ENCODE peak calls at places on chromosomes 12 and 14, in six cellular contexts. J, B, T, N, A and O are unnamed samples.

GRCh38 chr14:58817846-58818245 is 180.1 kb downstream of the DACT1 start:
- DNase-seq in T (no peak), A (no peak), J (peak), N (no peak), B (no peak), O (no peak)

GRCh38 chr12:115941362-115941761 is 336.1 kb downstream of the MED13L start:
- DNase-seq in J (peak), A (no peak), T (no peak), N (no peak), B (no peak), O (no peak)

GRCh38 chr14:77045570-77045890 is 17.0 kb upstream of the IRF2BPL start:
- DNase-seq in A (no peak), T (no peak), B (no peak), J (no peak), N (peak), O (no peak)

GRCh38 chr12:58247633-58248032 is 306.3 kb downstream of the ATP23 start:
- DNase-seq in N (no peak), T (no peak), J (no peak), B (no peak), A (no peak), O (no peak)

GRCh38 chr14:91116913-91117588 is 3.2 kb downstream of the DGLUCY start:
- DNase-seq in J (no peak), B (peak), N (no peak), A (no peak), T (no peak), O (no peak)

GRCh38 chr14:46571970-46572369 is 79.6 kb downstream of the RPL10L start:
- DNase-seq in N (no peak), T (no peak), B (no peak), A (no peak), J (peak), O (no peak)

GRCh38 chr12:64946132-64946829 is 121.8 kb downstream of the TBC1D30 start:
- DNase-seq in B (no peak), J (peak), A (peak), T (no peak), N (peak), O (peak)

GRCh38 chr14:67457782-67458181 is 30.7 kb downstream of the TMEM229B start:
- DNase-seq in J (no peak), T (no peak), B (no peak), A (peak), N (peak), O (no peak)